ENCODE peak calls at places on chromosomes 1 and 21, in six cellular contexts. One of them, this sample, is unnamed.

GRCh38 chr1:37752583-37753471 is 12.1 kb downstream of the EPHA10 start:
- DNase-seq in neural crest cell: peak
- DNase-seq in stromal cell of bone marrow: no peak
- DNase-seq in AG09309: no peak
- DNase-seq in anterior cingulate cortex: no peak
- DNase-seq in tibial artery: no peak
- DNase-seq in this sample: no peak

GRCh38 chr1:244801246-244801645 is 34.2 kb upstream of the COX20 start:
- DNase-seq in neural crest cell: peak
- DNase-seq in stromal cell of bone marrow: peak
- DNase-seq in AG09309: no peak
- DNase-seq in anterior cingulate cortex: no peak
- DNase-seq in tibial artery: no peak
- DNase-seq in this sample: no peak

GRCh38 chr1:223109581-223110026 is 33.4 kb downstream of the TLR5 start:
- DNase-seq in neural crest cell: no peak
- DNase-seq in stromal cell of bone marrow: no peak
- DNase-seq in AG09309: no peak
- DNase-seq in anterior cingulate cortex: no peak
- DNase-seq in tibial artery: no peak
- DNase-seq in this sample: peak

GRCh38 chr1:86704972-86705632 is 726 bp downstream of the SH3GLB1 start:
- DNase-seq in neural crest cell: no peak
- DNase-seq in stromal cell of bone marrow: no peak
- DNase-seq in AG09309: no peak
- DNase-seq in anterior cingulate cortex: peak
- DNase-seq in tibial artery: peak
- DNase-seq in this sample: peak

GRCh38 chr21:15272591-15272990 is 207.8 kb upstream of the NRIP1 start:
- DNase-seq in neural crest cell: no peak
- DNase-seq in stromal cell of bone marrow: peak
- DNase-seq in AG09309: no peak
- DNase-seq in anterior cingulate cortex: no peak
- DNase-seq in tibial artery: no peak
- DNase-seq in this sample: no peak

GRCh38 chr1:20063861-20064292 is 6.1 kb upstream of the PLA2G5 start:
- DNase-seq in neural crest cell: no peak
- DNase-seq in stromal cell of bone marrow: peak
- DNase-seq in AG09309: peak
- DNase-seq in anterior cingulate cortex: no peak
- DNase-seq in tibial artery: no peak
- DNase-seq in this sample: no peak

GRCh38 chr1:44543064-44543815 is 131.0 kb downstream of the TMEM53 start:
- DNase-seq in neural crest cell: peak
- DNase-seq in stromal cell of bone marrow: no peak
- DNase-seq in AG09309: no peak
- DNase-seq in anterior cingulate cortex: no peak
- DNase-seq in tibial artery: no peak
- DNase-seq in this sample: no peak

GRCh38 chr1:150696590-150696989 is 364 bp downstream of the GOLPH3L start:
- DNase-seq in neural crest cell: no peak
- DNase-seq in stromal cell of bone marrow: no peak
- DNase-seq in AG09309: no peak
- DNase-seq in anterior cingulate cortex: no peak
- DNase-seq in tibial artery: no peak
- DNase-seq in this sample: no peak

GRCh38 chr1:116446686-116447085 is 73.6 kb downstream of the ATP1A1 start:
- DNase-seq in neural crest cell: no peak
- DNase-seq in stromal cell of bone marrow: no peak
- DNase-seq in AG09309: no peak
- DNase-seq in anterior cingulate cortex: no peak
- DNase-seq in tibial artery: no peak
- DNase-seq in this sample: no peak

GRCh38 chr1:53278294-53278693 is 40.0 kb upstream of the MAGOH start:
- DNase-seq in neural crest cell: peak
- DNase-seq in stromal cell of bone marrow: no peak
- DNase-seq in AG09309: no peak
- DNase-seq in anterior cingulate cortex: no peak
- DNase-seq in tibial artery: peak
- DNase-seq in this sample: peak

GRCh38 chr1:173190101-173190895 is 16.8 kb downstream of the TNFSF4 start:
- DNase-seq in neural crest cell: no peak
- DNase-seq in stromal cell of bone marrow: peak
- DNase-seq in AG09309: no peak
- DNase-seq in anterior cingulate cortex: peak
- DNase-seq in tibial artery: peak
- DNase-seq in this sample: peak

GRCh38 chr1:151520359-151520758 is 9.2 kb downstream of the CGN start:
- DNase-seq in neural crest cell: no peak
- DNase-seq in stromal cell of bone marrow: no peak
- DNase-seq in AG09309: no peak
- DNase-seq in anterior cingulate cortex: no peak
- DNase-seq in tibial artery: no peak
- DNase-seq in this sample: no peak

GRCh38 chr21:27636671-27637070 is 669.8 kb upstream of the ADAMTS5 start:
- DNase-seq in neural crest cell: no peak
- DNase-seq in stromal cell of bone marrow: no peak
- DNase-seq in AG09309: no peak
- DNase-seq in anterior cingulate cortex: no peak
- DNase-seq in tibial artery: no peak
- DNase-seq in this sample: no peak

GRCh38 chr1:226943927-226944326 is 3.8 kb downstream of the COQ8A start:
- DNase-seq in neural crest cell: no peak
- DNase-seq in stromal cell of bone marrow: no peak
- DNase-seq in AG09309: no peak
- DNase-seq in anterior cingulate cortex: no peak
- DNase-seq in tibial artery: no peak
- DNase-seq in this sample: no peak

GRCh38 chr1:24803220-24803619 is 58.0 kb downstream of the CLIC4 start:
- DNase-seq in neural crest cell: no peak
- DNase-seq in stromal cell of bone marrow: peak
- DNase-seq in AG09309: no peak
- DNase-seq in anterior cingulate cortex: no peak
- DNase-seq in tibial artery: no peak
- DNase-seq in this sample: no peak

GRCh38 chr1:232694475-232694874 is 64.5 kb upstream of the SIPA1L2 start:
- DNase-seq in neural crest cell: no peak
- DNase-seq in stromal cell of bone marrow: no peak
- DNase-seq in AG09309: no peak
- DNase-seq in anterior cingulate cortex: no peak
- DNase-seq in tibial artery: no peak
- DNase-seq in this sample: no peak

GRCh38 chr1:167105150-167105840 is 11.4 kb downstream of the STYXL2 start:
- DNase-seq in neural crest cell: no peak
- DNase-seq in stromal cell of bone marrow: no peak
- DNase-seq in AG09309: no peak
- DNase-seq in anterior cingulate cortex: no peak
- DNase-seq in tibial artery: no peak
- DNase-seq in this sample: no peak

GRCh38 chr1:202586018-202586821 is 124.0 kb downstream of the SYT2 start:
- DNase-seq in neural crest cell: no peak
- DNase-seq in stromal cell of bone marrow: peak
- DNase-seq in AG09309: no peak
- DNase-seq in anterior cingulate cortex: no peak
- DNase-seq in tibial artery: peak
- DNase-seq in this sample: peak

GRCh38 chr1:84347547-84348239 is 46.2 kb downstream of the SAMD13 start:
- DNase-seq in neural crest cell: no peak
- DNase-seq in stromal cell of bone marrow: no peak
- DNase-seq in AG09309: no peak
- DNase-seq in anterior cingulate cortex: no peak
- DNase-seq in tibial artery: no peak
- DNase-seq in this sample: no peak

GRCh38 chr1:24526940-24527542 is 24.4 kb downstream of the RCAN3 start:
- DNase-seq in neural crest cell: no peak
- DNase-seq in stromal cell of bone marrow: no peak
- DNase-seq in AG09309: no peak
- DNase-seq in anterior cingulate cortex: no peak
- DNase-seq in tibial artery: no peak
- DNase-seq in this sample: no peak

GRCh38 chr21:15140321-15141019 is 75.7 kb upstream of the NRIP1 start:
- DNase-seq in neural crest cell: peak
- DNase-seq in stromal cell of bone marrow: no peak
- DNase-seq in AG09309: no peak
- DNase-seq in anterior cingulate cortex: no peak
- DNase-seq in tibial artery: no peak
- DNase-seq in this sample: peak

GRCh38 chr1:46041551-46041950 is 90.9 kb downstream of the PIK3R3 start:
- DNase-seq in neural crest cell: no peak
- DNase-seq in stromal cell of bone marrow: no peak
- DNase-seq in AG09309: no peak
- DNase-seq in anterior cingulate cortex: no peak
- DNase-seq in tibial artery: no peak
- DNase-seq in this sample: no peak

GRCh38 chr1:245550702-245551008 is 395.9 kb downstream of the KIF26B start:
- DNase-seq in neural crest cell: no peak
- DNase-seq in stromal cell of bone marrow: no peak
- DNase-seq in AG09309: no peak
- DNase-seq in anterior cingulate cortex: no peak
- DNase-seq in tibial artery: no peak
- DNase-seq in this sample: no peak

GRCh38 chr21:46109251-46110221 is 11.6 kb downstream of the COL6A2 start:
- DNase-seq in neural crest cell: no peak
- DNase-seq in stromal cell of bone marrow: no peak
- DNase-seq in AG09309: no peak
- DNase-seq in anterior cingulate cortex: no peak
- DNase-seq in tibial artery: no peak
- DNase-seq in this sample: no peak

GRCh38 chr1:12127206-12127810 is 39.5 kb upstream of the TNFRSF1B start:
- DNase-seq in neural crest cell: no peak
- DNase-seq in stromal cell of bone marrow: no peak
- DNase-seq in AG09309: no peak
- DNase-seq in anterior cingulate cortex: no peak
- DNase-seq in tibial artery: no peak
- DNase-seq in this sample: no peak

GRCh38 chr1:111833334-111833733 is 77.6 kb downstream of the DDX20 start:
- DNase-seq in neural crest cell: no peak
- DNase-seq in stromal cell of bone marrow: peak
- DNase-seq in AG09309: no peak
- DNase-seq in anterior cingulate cortex: no peak
- DNase-seq in tibial artery: no peak
- DNase-seq in this sample: no peak

GRCh38 chr1:225868631-225869330 is 13.4 kb downstream of the TMEM63A start:
- DNase-seq in neural crest cell: no peak
- DNase-seq in stromal cell of bone marrow: no peak
- DNase-seq in AG09309: no peak
- DNase-seq in anterior cingulate cortex: no peak
- DNase-seq in tibial artery: no peak
- DNase-seq in this sample: no peak